ENCODE peak calls at places on chromosomes 4 and X, in four cellular contexts. R is thoracic aorta, G is endodermal cell, O is left lung. V is an unnamed sample.

GRCh38 chr4:26858947-26859401 is 1.7 kb upstream of the STIM2 start:
- DNase-seq in G (no peak), O (no peak), R (no peak), V (no peak)

GRCh38 chr4:80423553-80424224 is 88.2 kb downstream of the CFAP299 start:
- DNase-seq in G (no peak), R (no peak), O (peak), V (no peak)

GRCh38 chr4:140038031-140038533 is 115.9 kb downstream of the MAML3 start:
- DNase-seq in O (no peak), R (no peak), G (no peak), V (no peak)

GRCh38 chr4:48047421-48047844 is 30.9 kb downstream of the NIPAL1 start:
- DNase-seq in R (no peak), G (no peak), O (no peak), V (no peak)

GRCh38 chr4:141788169-141788915 is 152.0 kb downstream of the IL15 start:
- DNase-seq in G (no peak), O (no peak), R (no peak), V (no peak)

GRCh38 chrX:10537308-10537707 is 83.1 kb downstream of the MID1 start:
- DNase-seq in R (no peak), O (no peak), G (no peak), V (no peak)

GRCh38 chr4:180751009-180751408 is 1492.2 kb upstream of the TENM3 start:
- DNase-seq in O (no peak), G (no peak), R (no peak), V (no peak)

GRCh38 chr4:54687887-54688841 is 30.4 kb downstream of the KIT start:
- DNase-seq in G (no peak), O (no peak), R (no peak), V (no peak)

GRCh38 chr4:7328913-7329638 is 105.7 kb downstream of the PSAPL1 start:
- DNase-seq in R (peak), O (peak), G (peak), V (no peak)

GRCh38 chr4:78100060-78100459 is 42.9 kb downstream of the FRAS1 start:
- DNase-seq in O (no peak), R (no peak), G (no peak), V (no peak)

GRCh38 chr4:112951362-112951962 is 98.0 kb upstream of the ANK2 start:
- DNase-seq in R (no peak), O (no peak), G (no peak), V (no peak)

GRCh38 chr4:42643685-42644084 is 13.2 kb downstream of the ATP8A1 start:
- DNase-seq in O (no peak), G (no peak), R (no peak), V (no peak)

GRCh38 chr4:185394568-185395254 is 1.0 kb downstream of the LRP2BP start:
- DNase-seq in G (no peak), R (no peak), O (no peak), V (no peak)

GRCh38 chr4:69875576-69875975 is 15.6 kb upstream of the SULT1E1 start:
- DNase-seq in O (no peak), G (no peak), R (no peak), V (no peak)

GRCh38 chrX:125004799-125005198 is 314.9 kb upstream of the TEX13C start:
- DNase-seq in O (no peak), G (no peak), R (no peak), V (no peak)
- H3K4me3 ChIP-seq in O (no peak), G (no peak), R (no peak), V (no peak)

DNA sequence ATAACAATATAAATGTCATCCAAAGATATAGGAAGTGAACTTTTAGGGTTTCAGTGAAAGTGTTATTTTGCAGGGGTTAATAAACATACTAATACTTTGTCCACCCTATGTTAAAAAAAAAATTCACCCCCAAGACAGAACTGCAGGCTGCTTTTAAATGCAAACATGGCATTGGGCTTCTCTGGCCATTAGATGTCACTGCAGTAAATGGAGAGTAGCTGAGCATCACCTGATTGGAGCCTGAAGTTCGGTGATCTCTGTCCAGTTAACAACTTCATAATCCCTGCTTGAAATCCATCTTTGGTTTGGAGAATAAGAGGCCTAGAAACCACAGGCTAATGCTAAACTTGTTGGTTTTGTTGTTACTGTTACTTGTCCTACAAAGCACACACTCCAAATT is 18.7 kb downstream of the SLC25A43 start:
- DNase-seq in R (no peak), G (no peak), O (no peak), V (no peak)
- TF ChIP-seq CTCF in R (no peak), G (peak), O (no peak), V (no peak)

GRCh38 chr4:4960574-4960973 is 58.7 kb downstream of the CYTL1 start:
- DNase-seq in O (no peak), R (no peak), G (no peak), V (no peak)
- H3K27ac ChIP-seq in O (no peak), R (no peak), G (no peak), V (no peak)

GRCh38 chr4:108007984-108008383 is 18.3 kb downstream of the HADH start:
- DNase-seq in R (no peak), G (no peak), O (no peak), V (no peak)

GRCh38 chr4:108013955-108014354 is 24.3 kb downstream of the HADH start:
- DNase-seq in O (no peak), G (no peak), R (no peak), V (no peak)

GRCh38 chr4:108013332-108013731 is 23.6 kb downstream of the HADH start:
- DNase-seq in G (no peak), O (no peak), R (no peak), V (no peak)

GRCh38 chr4:108008721-108009120 is 19.0 kb downstream of the HADH start:
- DNase-seq in R (no peak), O (no peak), G (no peak), V (no peak)

GRCh38 chr4:108010167-108010566 is 20.5 kb downstream of the HADH start:
- DNase-seq in O (no peak), R (no peak), G (no peak), V (no peak)
- H3K4me3 ChIP-seq in O (no peak), R (no peak), G (no peak), V (no peak)